ENCODE peak calls at places on chromosomes 16 and 17, in seven cellular contexts. I is H9; S is spleen; Z is fibroblast of lung; O is psoas muscle; M is CD8-positive, alpha-beta T cell; U is PC-9. P is an unnamed sample.

GRCh38 chr17:13601776-13602551 is at the start of gene HS3ST3A1:
- DNase-seq in O (peak; percentile 49), S (peak; percentile 78), U (no peak), Z (peak; percentile 94), I (peak; percentile 96), M (no peak), P (no peak)

GRCh38 chr17:9890124-9890523 is 14.9 kb downstream of the RCVRN start:
- DNase-seq in Z (no peak), I (peak; percentile 95), S (no peak), O (no peak), U (no peak), M (no peak), P (no peak)

GRCh38 chr17:50331085-50331791 is 14.7 kb upstream of the XYLT2 start:
- DNase-seq in I (no peak), M (no peak), S (no peak), O (no peak), U (no peak), Z (peak; percentile 97), P (no peak)

GRCh38 chr17:57900991-57901743 is 51.3 kb upstream of the MRPS23 start:
- DNase-seq in I (no peak), M (no peak), Z (no peak), S (no peak), U (peak; percentile 81), O (peak; percentile 4), P (no peak)

GRCh38 chr17:20981046-20981920 is 61.5 kb downstream of the USP22 start:
- DNase-seq in I (no peak), S (no peak), Z (no peak), U (no peak), O (peak; percentile 34), M (no peak), P (no peak)

GRCh38 chr17:72846399-72846798 is 246.1 kb downstream of the SLC39A11 start:
- DNase-seq in O (no peak), M (no peak), I (no peak), Z (no peak), U (no peak), S (no peak), P (no peak)

GRCh38 chr16:49890876-49891275 is 35.0 kb upstream of the ZNF423 start:
- DNase-seq in U (no peak), Z (no peak), S (no peak), O (no peak), M (no peak), I (peak; percentile 85), P (no peak)

GRCh38 chr17:79840204-79840988 is 1.2 kb upstream of the CBX4 start:
- DNase-seq in U (no peak), I (peak; percentile 74), O (peak; percentile 83), M (peak; percentile 56), S (peak; percentile 88), Z (no peak), P (no peak)

GRCh38 chr16:79049040-79049439 is 551.5 kb downstream of the MAF start:
- DNase-seq in U (no peak), I (no peak), M (no peak), Z (no peak), S (no peak), O (no peak), P (no peak)

GRCh38 chr16:23903001-23903414 is 67.2 kb downstream of the PRKCB start:
- DNase-seq in I (no peak), Z (no peak), U (peak; percentile 55), M (no peak), O (no peak), S (no peak), P (no peak)

GRCh38 chr16:495127-495748 is 32.3 kb upstream of the CAPN15 start:
- DNase-seq in M (no peak), U (no peak), O (no peak), I (peak; percentile 82), S (no peak), Z (peak; percentile 6), P (no peak)

GRCh38 chr17:59561042-59561441 is 4.4 kb upstream of the DHX40 start:
- DNase-seq in S (no peak), I (peak; percentile 56), M (no peak), O (no peak), Z (no peak), U (no peak), P (no peak)
- TF ChIP-seq CTCF in S (no peak), I (peak; percentile 62), M (peak; percentile 20), O (no peak), Z (peak; percentile 41), U (peak; percentile 53), P (no peak)

DNA sequence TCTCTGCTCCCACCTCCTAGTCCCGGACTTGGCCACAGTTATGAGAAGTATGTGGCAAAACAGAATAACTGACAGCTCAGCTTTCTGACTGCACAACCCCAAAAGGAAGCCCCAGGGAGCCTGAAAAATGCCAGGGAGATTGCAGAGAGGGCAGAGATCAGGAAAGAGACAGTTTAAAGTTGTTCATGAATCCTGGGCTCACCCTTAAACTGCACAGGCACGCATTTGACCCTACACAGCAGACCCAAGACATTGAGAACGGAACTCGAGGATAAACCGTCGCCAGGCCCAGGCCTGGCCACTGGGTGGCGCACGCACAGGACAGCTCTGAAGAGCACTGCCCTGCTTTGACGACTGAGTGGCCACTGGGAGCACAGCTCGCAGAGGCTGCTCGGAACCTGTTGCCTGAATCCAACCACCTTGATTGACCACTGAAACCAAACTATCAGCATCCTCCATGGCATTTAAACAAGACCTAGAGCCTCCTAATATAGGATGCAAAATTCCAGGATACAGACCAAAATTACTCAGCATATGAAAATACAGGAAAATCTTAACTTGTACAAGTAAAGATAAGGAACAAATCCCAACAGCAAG is 114.0 kb downstream of the C16orf95 start:
- DNase-seq in M (no peak), U (peak; percentile 51), I (peak; percentile 88), O (peak; percentile 60), Z (peak; percentile 87), S (no peak), P (peak; percentile 36)
- H3K4me1 ChIP-seq in M (no peaks in the 10 kb centered on the region), U (peaks cover 67% of the 10 kb centered on the region), I (no peaks in the 10 kb centered on the region), O (no peaks in the 10 kb centered on the region), Z (peaks cover 40% of the 10 kb centered on the region), S (no peaks in the 10 kb centered on the region), P (no peaks in the 10 kb centered on the region)

DNA sequence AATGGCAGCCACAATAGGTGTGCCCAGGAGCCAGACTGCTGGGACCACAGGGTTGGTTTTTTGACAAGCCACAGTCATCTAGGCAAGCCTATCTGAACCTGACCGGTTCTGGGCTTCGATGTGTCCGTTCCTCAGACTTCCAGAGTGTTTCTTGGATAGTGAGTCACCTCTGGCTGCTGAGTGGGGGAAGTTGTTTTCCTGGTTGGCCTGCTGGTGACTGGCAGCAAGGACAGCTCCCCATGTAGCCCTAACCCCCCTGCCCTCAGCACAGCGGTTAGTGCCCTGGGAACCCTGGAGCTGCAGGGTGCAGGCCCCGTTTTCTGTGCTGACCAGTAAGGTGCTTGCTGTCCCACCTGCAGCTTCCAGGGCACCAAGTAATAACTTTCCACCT is 65.5 kb downstream of the PLD6 start:
- DNase-seq in Z (peak; percentile 79), O (no peak), M (no peak), I (no peak), U (peak; percentile 66), S (no peak), P (no peak)
- TF ChIP-seq CTCF in Z (peak; percentile 27), O (no peak), M (no peak), I (no peak), U (no peak), S (no peak), P (no peak)

DNA sequence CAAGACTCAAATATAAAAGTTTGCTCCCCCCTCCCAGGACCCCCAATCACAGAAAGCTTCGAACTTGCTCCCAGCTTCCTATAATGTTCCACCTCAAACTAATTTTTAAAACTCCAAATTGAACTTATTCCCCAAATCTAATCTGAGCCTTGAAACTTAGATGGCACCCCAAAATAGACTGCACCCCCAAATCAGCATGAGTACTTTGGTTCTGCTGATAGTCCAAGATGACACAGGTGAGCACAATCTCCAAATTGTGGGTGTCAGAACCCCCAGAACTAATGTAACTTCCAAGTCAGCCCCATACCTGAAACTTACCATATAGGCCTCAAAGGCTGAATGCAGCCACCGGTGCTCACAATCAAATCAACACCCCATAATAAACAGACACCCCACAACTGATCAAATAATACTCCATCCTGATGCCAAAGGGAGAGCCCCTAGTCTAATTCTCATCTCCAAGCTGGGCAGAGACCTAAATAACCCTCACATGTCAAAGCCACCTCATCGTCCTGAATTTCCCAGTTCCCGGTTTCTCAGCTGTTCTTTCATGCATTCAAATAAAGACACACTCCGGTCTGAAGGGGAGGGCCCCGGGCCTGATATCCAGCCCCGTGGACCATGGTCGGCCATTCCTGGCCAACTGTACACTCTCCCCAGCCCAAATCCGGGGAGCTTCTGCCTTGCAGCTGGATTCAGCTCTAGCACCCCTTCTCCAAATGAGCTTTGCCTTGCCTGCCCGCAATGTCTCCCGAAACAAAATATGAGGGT is 1.8 kb upstream of the BCL6B start:
- DNase-seq in S (peak; percentile 73), Z (no peak), M (no peak), I (no peak), O (no peak), U (no peak), P (no peak)
- H3K4me1 ChIP-seq in S (peaks cover 77% of the 10 kb centered on the region), Z (peaks cover 8% of the 10 kb centered on the region), M (peaks cover 53% of the 10 kb centered on the region), I (peaks cover 3% of the 10 kb centered on the region), O (peaks cover 16% of the 10 kb centered on the region), U (peaks cover 4% of the 10 kb centered on the region), P (peaks cover 42% of the 10 kb centered on the region)

GRCh38 chr16:27966756-27967155 is 96.8 kb downstream of the GSG1L start:
- DNase-seq in U (no peak), I (no peak), O (no peak), S (no peak), Z (no peak), M (no peak), P (no peak)

GRCh38 chr16:27962197-27962596 is 101.3 kb downstream of the GSG1L start:
- DNase-seq in U (no peak), S (no peak), I (no peak), M (no peak), Z (no peak), O (no peak), P (no peak)

GRCh38 chr16:27963471-27963965 is 100.0 kb downstream of the GSG1L start:
- DNase-seq in Z (no peak), M (no peak), I (no peak), S (no peak), O (no peak), U (no peak), P (no peak)

GRCh38 chr16:27967169-27967568 is 96.3 kb downstream of the GSG1L start:
- DNase-seq in Z (no peak), O (no peak), U (no peak), I (no peak), M (no peak), S (no peak), P (no peak)

DNA sequence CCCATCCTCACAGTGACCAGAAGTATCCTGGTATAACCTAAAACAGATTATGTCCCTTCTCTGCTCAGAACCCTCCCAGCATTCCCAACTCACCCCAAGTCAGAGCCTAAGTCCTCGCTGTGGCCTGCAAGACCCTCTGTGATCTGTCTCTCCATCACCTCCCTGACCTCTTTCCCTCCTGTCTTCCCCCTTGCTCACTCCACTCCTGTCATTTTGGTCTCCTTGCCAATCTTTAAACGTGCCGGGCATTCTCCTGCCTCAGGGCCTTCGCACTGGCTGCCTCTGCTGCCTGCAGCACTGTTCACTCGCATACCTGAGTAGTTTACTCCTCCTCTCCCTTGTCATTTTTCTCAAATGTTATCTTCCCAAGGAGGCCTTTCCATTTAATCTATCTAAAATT is 97.7 kb downstream of the GSG1L start:
- DNase-seq in M (no peak), I (no peak), S (no peak), O (no peak), U (no peak), Z (no peak), P (no peak)
- TF ChIP-seq CTCF in M (no peak), I (no peak), S (no peak), O (no peak), U (no peak), Z (no peak), P (no peak)

P was measured in gastrocnemius medialis.